ENCODE peak calls at places on chromosomes 16 and 17, in four cellular contexts. One of them, this sample, is unnamed.

GRCh38 chr16:58584831-58585505 is 44.7 kb downstream of the CNOT1 start:
- DNase-seq in H1: no peak
- DNase-seq in GM12878: no peak
- DNase-seq in K562: no peak
- DNase-seq in this sample: no peak

GRCh38 chr17:10683853-10684252 is 13.5 kb downstream of the SCO1 start:
- DNase-seq in H1: no peak
- DNase-seq in GM12878: no peak
- DNase-seq in K562: peak
- DNase-seq in this sample: peak

GRCh38 chr16:27436065-27436464 is 34.1 kb downstream of the IL21R start:
- DNase-seq in H1: no peak
- DNase-seq in GM12878: no peak
- DNase-seq in K562: no peak
- DNase-seq in this sample: no peak

GRCh38 chr16:88010343-88010970 is 59.2 kb downstream of the BANP start:
- DNase-seq in H1: no peak
- DNase-seq in GM12878: no peak
- DNase-seq in K562: no peak
- DNase-seq in this sample: no peak

GRCh38 chr16:29816694-29817441 is 916 bp downstream of the PAGR1 start:
- DNase-seq in H1: no peak
- DNase-seq in GM12878: no peak
- DNase-seq in K562: peak
- DNase-seq in this sample: peak

GRCh38 chr16:13970708-13971422 is 50.9 kb downstream of the ERCC4 start:
- DNase-seq in H1: no peak
- DNase-seq in GM12878: no peak
- DNase-seq in K562: no peak
- DNase-seq in this sample: no peak

GRCh38 chr17:1597861-1598342 is 30.7 kb downstream of the SLC43A2 start:
- DNase-seq in H1: no peak
- DNase-seq in GM12878: no peak
- DNase-seq in K562: no peak
- DNase-seq in this sample: no peak

GRCh38 chr16:68298907-68299515 is 11.7 kb downstream of the SLC7A6OS start:
- DNase-seq in H1: no peak
- DNase-seq in GM12878: no peak
- DNase-seq in K562: no peak
- DNase-seq in this sample: no peak

GRCh38 chr16:10835281-10835931 is 16.8 kb upstream of the TVP23A start:
- DNase-seq in H1: no peak
- DNase-seq in GM12878: peak
- DNase-seq in K562: no peak
- DNase-seq in this sample: no peak

GRCh38 chr16:48136547-48137360 is 19.0 kb downstream of the ABCC12 start:
- DNase-seq in H1: no peak
- DNase-seq in GM12878: no peak
- DNase-seq in K562: peak
- DNase-seq in this sample: no peak

GRCh38 chr17:13462673-13463124 is 139.0 kb downstream of the HS3ST3A1 start:
- DNase-seq in H1: no peak
- DNase-seq in GM12878: no peak
- DNase-seq in K562: no peak
- DNase-seq in this sample: no peak

GRCh38 chr16:2480948-2481347 is 6.0 kb downstream of the TBC1D24 start:
- DNase-seq in H1: no peak
- DNase-seq in GM12878: no peak
- DNase-seq in K562: no peak
- DNase-seq in this sample: no peak

GRCh38 chr17:17433260-17433659 is 43.5 kb upstream of the MED9 start:
- DNase-seq in H1: no peak
- DNase-seq in GM12878: no peak
- DNase-seq in K562: no peak
- DNase-seq in this sample: no peak

GRCh38 chr16:10961231-10961630 is 16.9 kb downstream of the CLEC16A start:
- DNase-seq in H1: no peak
- DNase-seq in GM12878: no peak
- DNase-seq in K562: no peak
- DNase-seq in this sample: no peak

GRCh38 chr17:7083592-7083991 is 3.5 kb upstream of the CLEC10A start:
- DNase-seq in H1: no peak
- DNase-seq in GM12878: no peak
- DNase-seq in K562: no peak
- DNase-seq in this sample: no peak

GRCh38 chr17:81128774-81129173 is 36.5 kb upstream of the PVALEF start:
- DNase-seq in H1: no peak
- DNase-seq in GM12878: no peak
- DNase-seq in K562: no peak
- DNase-seq in this sample: no peak

GRCh38 chr17:44012874-44013273 is 1.9 kb downstream of the TMEM101 start:
- DNase-seq in H1: no peak
- DNase-seq in GM12878: no peak
- DNase-seq in K562: peak
- DNase-seq in this sample: no peak

GRCh38 chr17:82177276-82177675 is 35.4 kb downstream of the CCDC57 start:
- DNase-seq in H1: no peak
- DNase-seq in GM12878: no peak
- DNase-seq in K562: no peak
- DNase-seq in this sample: no peak
- TF ChIP-seq GABPA in H1: no peak
- TF ChIP-seq GABPA in GM12878: no peak
- TF ChIP-seq GABPA in K562: no peak
- TF ChIP-seq GABPA in this sample: no peak

DNA sequence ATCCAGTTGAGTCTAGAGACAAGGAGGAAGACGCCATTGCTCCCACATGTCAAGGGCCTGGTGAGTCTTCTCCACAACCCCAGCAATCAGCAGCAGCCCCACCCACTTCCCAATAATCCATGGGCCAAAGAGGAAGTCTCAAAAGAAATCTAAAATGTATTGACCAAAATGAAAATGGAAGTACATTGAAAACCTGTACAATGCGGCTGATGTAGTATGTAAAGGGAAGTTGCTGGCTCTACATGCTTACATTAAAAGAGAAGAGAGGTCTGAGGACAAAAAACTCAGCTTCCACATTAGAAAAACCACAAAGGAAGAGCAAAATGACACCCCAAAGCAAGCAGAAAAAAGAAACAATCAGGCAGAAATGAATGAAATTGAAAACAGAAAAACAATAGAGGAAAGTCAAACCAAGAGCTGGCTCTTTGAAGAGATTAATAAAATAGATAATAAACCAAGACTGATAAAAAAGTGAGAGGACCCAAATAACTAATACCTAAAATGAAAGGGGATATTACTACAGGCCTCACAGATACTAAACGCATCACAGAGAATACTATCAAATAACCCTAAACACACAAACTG is 100.6 kb upstream of the METRNL start:
- DNase-seq in H1: no peak
- DNase-seq in GM12878: peak
- DNase-seq in K562: no peak
- DNase-seq in this sample: no peak
- TF ChIP-seq NRF1 in H1: no peak
- TF ChIP-seq NRF1 in GM12878: no peak
- TF ChIP-seq NRF1 in K562: no peak
- TF ChIP-seq NRF1 in this sample: no peak

GRCh38 chr17:58535431-58535830 is 21.0 kb upstream of the MTMR4 start:
- DNase-seq in H1: no peak
- DNase-seq in GM12878: no peak
- DNase-seq in K562: no peak
- DNase-seq in this sample: no peak
- TF ChIP-seq USF2 in H1: no peak
- TF ChIP-seq USF2 in GM12878: no peak
- TF ChIP-seq USF2 in K562: no peak
- TF ChIP-seq USF2 in this sample: no peak

DNA sequence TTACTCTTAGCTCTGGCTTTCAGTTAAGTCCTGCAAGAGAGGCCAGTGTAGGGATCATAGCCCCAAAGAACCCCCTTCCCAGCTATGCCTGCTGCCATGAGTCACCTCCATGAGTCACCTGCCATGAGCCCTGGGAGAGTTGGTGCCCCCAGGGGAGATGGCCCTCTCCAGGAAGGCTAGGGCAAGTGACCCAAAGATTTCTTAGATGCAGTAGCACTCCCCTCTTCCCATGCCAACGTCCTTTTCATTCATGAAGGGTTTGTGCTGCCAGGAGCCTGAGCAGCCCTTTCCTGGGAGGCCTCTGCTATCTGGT is 78.6 kb upstream of the LGALS9 start:
- DNase-seq in H1: no peak
- DNase-seq in GM12878: no peak
- DNase-seq in K562: peak
- DNase-seq in this sample: no peak
- TF ChIP-seq GABPA in H1: no peak
- TF ChIP-seq GABPA in GM12878: no peak
- TF ChIP-seq GABPA in K562: no peak
- TF ChIP-seq GABPA in this sample: no peak

GRCh38 chr17:68777856-68778694 is 176.9 kb upstream of the FAM20A start:
- DNase-seq in H1: no peak
- DNase-seq in GM12878: no peak
- DNase-seq in K562: no peak
- DNase-seq in this sample: no peak
- TF ChIP-seq NRF1 in H1: no peak
- TF ChIP-seq NRF1 in GM12878: no peak
- TF ChIP-seq NRF1 in K562: no peak
- TF ChIP-seq NRF1 in this sample: no peak

DNA sequence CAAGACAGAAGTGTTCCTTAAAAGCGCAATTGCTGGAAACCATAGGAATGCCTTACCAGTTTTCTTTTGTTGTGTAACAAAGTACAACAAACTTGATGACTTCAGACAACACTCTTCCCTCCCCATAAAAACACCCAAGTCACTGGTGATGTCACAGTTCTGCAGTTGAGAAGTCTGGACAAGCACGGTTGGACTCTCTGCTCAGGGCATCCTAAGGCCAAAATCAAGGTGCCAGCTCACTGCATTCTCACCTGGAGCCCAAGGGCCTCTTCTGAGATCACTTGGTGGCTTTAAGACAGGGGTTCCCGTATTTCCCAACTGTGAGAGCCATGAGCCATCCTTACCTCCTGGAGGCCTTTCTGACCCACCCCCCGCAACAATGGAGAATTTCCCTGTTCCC is 45.6 kb upstream of the MEAK7 start:
- DNase-seq in H1: no peak
- DNase-seq in GM12878: no peak
- DNase-seq in K562: no peak
- DNase-seq in this sample: no peak
- TF ChIP-seq USF2 in H1: no peak
- TF ChIP-seq USF2 in GM12878: no peak
- TF ChIP-seq USF2 in K562: no peak
- TF ChIP-seq USF2 in this sample: no peak

GRCh38 chr17:57561072-57561861 is 183.8 kb downstream of the CCDC182 start:
- DNase-seq in H1: no peak
- DNase-seq in GM12878: no peak
- DNase-seq in K562: no peak
- DNase-seq in this sample: no peak
- TF ChIP-seq GABPA in H1: no peak
- TF ChIP-seq GABPA in GM12878: no peak
- TF ChIP-seq GABPA in K562: no peak
- TF ChIP-seq GABPA in this sample: no peak

DNA sequence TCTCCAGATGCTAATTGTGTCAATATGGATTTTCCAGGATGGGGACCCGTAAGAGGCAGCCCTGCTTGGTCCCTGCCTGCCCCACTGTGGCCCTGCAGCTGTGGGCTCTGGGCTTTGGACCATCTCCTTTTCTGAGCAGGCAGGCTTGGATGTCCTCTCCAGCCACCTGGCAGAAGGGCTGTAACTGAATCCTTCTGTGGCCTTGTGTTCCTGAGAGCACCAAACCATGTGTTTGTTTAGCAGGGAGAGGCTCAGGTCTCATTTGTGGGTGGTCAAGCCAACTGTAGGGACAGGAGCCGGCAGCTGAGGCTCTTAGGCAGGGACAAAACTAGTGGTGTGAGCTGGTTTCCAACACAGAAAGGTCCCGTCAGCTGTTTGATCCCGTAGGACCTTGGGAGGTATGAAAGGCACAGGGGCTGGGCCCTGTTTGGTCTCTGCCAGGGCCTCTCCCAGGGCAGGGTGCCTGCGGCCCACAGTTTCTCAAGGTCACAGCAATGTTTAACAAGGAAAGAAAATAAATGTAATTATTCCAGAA is 18.5 kb downstream of the SEC14L5 start:
- DNase-seq in H1: no peak
- DNase-seq in GM12878: no peak
- DNase-seq in K562: no peak
- DNase-seq in this sample: no peak
- TF ChIP-seq NRF1 in H1: no peak
- TF ChIP-seq NRF1 in GM12878: no peak
- TF ChIP-seq NRF1 in K562: no peak
- TF ChIP-seq NRF1 in this sample: no peak